ENCODE peak calls at places on chromosomes 2 and 18, in eight cellular contexts. S, H, N, Y, A, W, C and O are unnamed samples.
A peak's percentile ranks its signal among the peaks of the same experiment; 100 is the strongest.

GRCh38 chr2:17476060-17476459 is 42.2 kb downstream of the RAD51AP2 start:
- DNase-seq in A (no peak), N (no peak), C (no peak), S (no peak), Y (peak; percentile 17), W (no peak), H (no peak), O (no peak)

GRCh38 chr18:6521804-6522418 is 107.2 kb upstream of the L3MBTL4 start:
- DNase-seq in W (no peak), S (peak; percentile 73), A (no peak), C (peak; percentile 57), N (no peak), H (no peak), Y (peak; percentile 1), O (no peak)

GRCh38 chr2:106825161-106825560 is 60.8 kb downstream of the ST6GAL2 start:
- DNase-seq in H (no peak), N (no peak), C (no peak), S (no peak), Y (no peak), A (no peak), W (no peak), O (no peak)

GRCh38 chr2:64017811-64018714 is 1.2 kb downstream of the VPS54 start:
- DNase-seq in Y (peak; percentile 47), W (no peak), S (no peak), C (no peak), H (no peak), A (no peak), N (no peak), O (no peak)

GRCh38 chr2:64554117-64554516 is 30.0 kb downstream of the AFTPH start:
- DNase-seq in C (no peak), W (no peak), Y (no peak), S (no peak), A (no peak), N (no peak), H (no peak), O (no peak)

GRCh38 chr2:111225871-111226270 is 105.2 kb downstream of the BCL2L11 start:
- DNase-seq in Y (no peak), W (no peak), H (no peak), N (no peak), A (no peak), S (no peak), C (no peak), O (no peak)

GRCh38 chr2:43430489-43430888 is 165.3 kb downstream of the THADA start:
- DNase-seq in Y (no peak), N (no peak), A (no peak), S (no peak), C (no peak), W (no peak), H (no peak), O (no peak)

GRCh38 chr2:205776139-205776538 is 93.8 kb downstream of the NRP2 start:
- DNase-seq in S (peak; percentile 93), W (peak; percentile 44), C (peak; percentile 85), Y (peak; percentile 55), A (no peak), H (no peak), N (no peak), O (no peak)

GRCh38 chr2:198375073-198375430 is 570.7 kb downstream of the PLCL1 start:
- DNase-seq in W (no peak), H (no peak), N (no peak), S (no peak), A (no peak), Y (no peak), C (no peak), O (no peak)

GRCh38 chr2:125168442-125168841 is 1143.4 kb downstream of the CNTNAP5 start:
- DNase-seq in N (no peak), S (no peak), H (no peak), W (no peak), A (no peak), C (no peak), Y (no peak), O (no peak)

GRCh38 chr2:161426788-161427412 is 10.8 kb downstream of the TBR1 start:
- DNase-seq in W (no peak), C (no peak), Y (no peak), H (no peak), N (no peak), A (no peak), S (peak; percentile 41), O (no peak)

GRCh38 chr2:152635635-152636298 is 81.5 kb downstream of the PRPF40A start:
- DNase-seq in Y (peak; percentile 68), C (peak; percentile 35), W (peak; percentile 17), N (no peak), A (peak; percentile 47), S (peak; percentile 74), H (peak; percentile 34), O (peak; percentile 44)

GRCh38 chr2:26769501-26769850 is 5.4 kb downstream of the SLC35F6 start:
- DNase-seq in W (no peak), S (no peak), Y (no peak), H (no peak), C (no peak), A (no peak), N (no peak), O (no peak)

GRCh38 chr18:57430166-57430958 is 4.8 kb upstream of the ONECUT2 start:
- DNase-seq in A (no peak), C (no peak), Y (no peak), W (no peak), N (no peak), S (peak; percentile 72), H (no peak), O (no peak)

GRCh38 chr18:57432118-57432517 is 3.1 kb upstream of the ONECUT2 start:
- DNase-seq in N (no peak), A (no peak), S (no peak), W (no peak), Y (no peak), H (no peak), C (no peak), O (no peak)

GRCh38 chr18:57430983-57431382 is 4.2 kb upstream of the ONECUT2 start:
- DNase-seq in A (no peak), N (no peak), Y (no peak), W (no peak), C (no peak), S (no peak), H (no peak), O (no peak)

GRCh38 chr18:57432765-57433400 is 2.3 kb upstream of the ONECUT2 start:
- DNase-seq in H (no peak), W (no peak), S (no peak), Y (no peak), A (no peak), N (no peak), C (no peak), O (no peak)

DNA sequence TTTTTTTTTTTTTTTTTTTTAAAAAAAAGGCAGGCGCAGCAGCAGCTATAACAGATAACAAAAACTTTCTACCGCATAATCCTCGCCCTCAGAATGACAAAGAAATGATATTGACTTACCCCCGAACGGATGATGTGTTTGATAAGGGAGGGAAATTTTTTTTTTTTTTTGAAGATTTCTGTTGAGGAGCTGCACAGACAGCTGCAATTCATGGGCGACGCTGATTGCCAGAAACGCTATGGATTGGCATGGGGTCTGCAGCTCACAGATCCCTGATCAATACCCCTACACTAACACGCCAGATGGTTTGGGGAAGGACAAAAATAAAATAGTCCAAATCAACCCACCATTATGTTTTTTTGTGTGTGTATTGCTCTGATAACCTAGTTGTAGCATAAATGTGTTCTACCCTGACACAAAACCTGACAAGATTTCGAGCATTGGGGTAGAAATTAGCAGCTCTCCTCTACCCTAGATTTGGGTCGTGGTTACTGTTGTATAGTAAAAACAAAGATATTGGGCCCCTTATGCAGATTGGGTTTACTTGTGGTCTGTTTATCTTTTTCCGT is 3.6 kb upstream of the ONECUT2 start:
- DNase-seq in N (no peak), H (no peak), W (no peak), Y (no peak), S (no peak), C (no peak), A (no peak), O (no peak)
- H3K4me1 ChIP-seq in N (peaks cover 22% of the 10 kb centered on the region), H (peaks cover 3% of the 10 kb centered on the region), W (peaks cover 51% of the 10 kb centered on the region), Y (peaks cover 9% of the 10 kb centered on the region), S (peaks cover 2% of the 10 kb centered on the region), C (peaks cover 6% of the 10 kb centered on the region), A (peaks cover 5% of the 10 kb centered on the region), O (peaks cover 27% of the 10 kb centered on the region)

DNA sequence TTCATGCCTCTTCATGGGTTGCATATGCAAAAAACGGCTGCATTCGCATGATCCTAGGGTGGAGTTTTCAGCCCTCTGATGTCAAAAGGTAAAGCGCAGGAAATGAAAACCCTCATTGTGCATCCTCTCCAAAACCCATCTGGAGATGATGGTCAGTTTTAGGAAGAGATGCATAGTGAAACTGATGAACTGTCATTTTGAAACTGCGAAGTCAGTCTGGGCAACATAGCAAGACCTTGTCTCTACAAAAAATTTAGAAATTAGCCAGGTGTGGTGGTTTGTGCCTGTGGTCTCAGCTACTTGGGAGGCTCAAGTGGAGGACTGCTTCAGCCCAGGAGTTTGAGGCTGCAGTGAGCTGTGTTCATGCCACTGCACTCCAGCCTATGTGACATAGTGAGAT is 2.5 kb upstream of the TTLL4 start:
- DNase-seq in N (no peak), W (no peak), S (no peak), Y (no peak), A (no peak), H (no peak), C (no peak), O (no peak)
- H3K27ac ChIP-seq in N (no peak overlapping the region), W (no peak overlapping the region), S (no peak overlapping the region), Y (no peak overlapping the region), A (no peak overlapping the region), H (no peak overlapping the region), C (no peak overlapping the region), O (no peak overlapping the region)

GRCh38 chr2:99707592-99707991 is 217.8 kb upstream of the REV1 start:
- DNase-seq in H (no peak), C (no peak), S (no peak), N (no peak), A (no peak), Y (no peak), W (no peak), O (no peak)

GRCh38 chr2:99706734-99707133 is 216.9 kb upstream of the REV1 start:
- DNase-seq in S (no peak), W (no peak), A (no peak), C (no peak), Y (no peak), H (no peak), N (no peak), O (no peak)

GRCh38 chr2:99708231-99708630 is 218.4 kb upstream of the REV1 start:
- DNase-seq in N (no peak), Y (no peak), W (peak; percentile 47), C (no peak), S (no peak), H (no peak), A (no peak), O (no peak)

GRCh38 chr2:99709229-99709628 is 219.4 kb upstream of the REV1 start:
- DNase-seq in S (no peak), Y (no peak), A (no peak), H (no peak), W (no peak), C (no peak), N (no peak), O (no peak)

GRCh38 chr2:99710720-99711612 is 221.1 kb upstream of the REV1 start:
- DNase-seq in C (no peak), H (no peak), W (peak; percentile 29), N (no peak), Y (no peak), A (no peak), S (no peak), O (no peak)
- H3K27me3 ChIP-seq in C (no peaks in the 10 kb centered on the region), H (no peaks in the 10 kb centered on the region), W (no peaks in the 10 kb centered on the region), N (no peaks in the 10 kb centered on the region), Y (peaks cover 37% of the 10 kb centered on the region), A (no peaks in the 10 kb centered on the region), S (no peaks in the 10 kb centered on the region), O (no peaks in the 10 kb centered on the region)

DNA sequence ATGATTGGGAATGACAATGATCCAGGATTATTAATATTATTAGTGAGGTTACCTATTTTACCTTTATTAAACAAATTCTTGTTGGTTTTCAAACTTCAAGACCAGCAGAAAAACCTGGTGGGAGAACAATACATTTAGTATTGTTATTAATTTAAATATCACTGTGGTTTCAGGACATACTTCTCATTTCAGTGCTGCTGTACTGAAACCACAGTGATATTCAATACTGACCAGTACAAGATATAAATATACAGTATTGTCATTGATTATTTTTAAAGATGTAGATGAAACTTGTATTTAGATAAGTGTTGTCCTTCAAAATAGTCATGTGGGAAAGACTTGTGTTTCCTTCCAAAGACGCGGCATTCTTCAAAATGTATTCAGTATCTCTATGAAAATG is 1047.3 kb upstream of the CELF4 start:
- DNase-seq in Y (no peak), C (no peak), N (no peak), W (no peak), H (no peak), A (no peak), S (no peak), O (no peak)
- H3K4me1 ChIP-seq in Y (no peaks in the 10 kb centered on the region), C (no peaks in the 10 kb centered on the region), N (no peaks in the 10 kb centered on the region), W (no peaks in the 10 kb centered on the region), H (no peaks in the 10 kb centered on the region), A (no peaks in the 10 kb centered on the region), S (no peaks in the 10 kb centered on the region), O (no peaks in the 10 kb centered on the region)